ENCODE peak calls at places on chromosomes 2 and 18, in six cellular contexts. One of them, this sample, is unnamed.

GRCh38 chr2:138321458-138321857 is 180.1 kb upstream of the SPOPL start:
- DNase-seq in uterus: no peak
- DNase-seq in fibroblast of lung: no peak
- DNase-seq in psoas muscle: no peak
- DNase-seq in mammary epithelial cell: no peak
- DNase-seq in endodermal cell: peak; percentile 51
- DNase-seq in this sample: no peak

GRCh38 chr18:46372670-46373069 is 268.5 kb downstream of the HAUS1 start:
- DNase-seq in uterus: no peak
- DNase-seq in fibroblast of lung: no peak
- DNase-seq in psoas muscle: no peak
- DNase-seq in mammary epithelial cell: no peak
- DNase-seq in endodermal cell: no peak
- DNase-seq in this sample: no peak

GRCh38 chr2:148876190-148876588 is 1.2 kb downstream of the KIF5C start:
- DNase-seq in uterus: no peak
- DNase-seq in fibroblast of lung: no peak
- DNase-seq in psoas muscle: no peak
- DNase-seq in mammary epithelial cell: no peak
- DNase-seq in endodermal cell: peak; percentile 90
- DNase-seq in this sample: no peak

GRCh38 chr2:182302174-182302573 is 124.7 kb downstream of the PDE1A start:
- DNase-seq in uterus: no peak
- DNase-seq in fibroblast of lung: peak; percentile 90
- DNase-seq in psoas muscle: no peak
- DNase-seq in mammary epithelial cell: peak; percentile 13
- DNase-seq in endodermal cell: no peak
- DNase-seq in this sample: no peak

GRCh38 chr2:73770725-73771124 is 9.2 kb downstream of the DUSP11 start:
- DNase-seq in uterus: no peak
- DNase-seq in fibroblast of lung: no peak
- DNase-seq in psoas muscle: no peak
- DNase-seq in mammary epithelial cell: no peak
- DNase-seq in endodermal cell: no peak
- DNase-seq in this sample: no peak

GRCh38 chr2:240568678-240569522 is 616 bp downstream of the RNPEPL1 start:
- DNase-seq in uterus: peak; percentile 66
- DNase-seq in fibroblast of lung: peak; percentile 62
- DNase-seq in psoas muscle: peak; percentile 74
- DNase-seq in mammary epithelial cell: peak; percentile 42
- DNase-seq in endodermal cell: peak; percentile 76
- DNase-seq in this sample: no peak

GRCh38 chr2:233404227-233404626 is 49.9 kb downstream of the DGKD start:
- DNase-seq in uterus: no peak
- DNase-seq in fibroblast of lung: no peak
- DNase-seq in psoas muscle: no peak
- DNase-seq in mammary epithelial cell: peak; percentile 46
- DNase-seq in endodermal cell: peak; percentile 84
- DNase-seq in this sample: no peak

GRCh38 chr2:167960089-167960747 is 287.2 kb downstream of the STK39 start:
- DNase-seq in uterus: no peak
- DNase-seq in fibroblast of lung: no peak
- DNase-seq in psoas muscle: no peak
- DNase-seq in mammary epithelial cell: no peak
- DNase-seq in endodermal cell: no peak
- DNase-seq in this sample: no peak

GRCh38 chr2:86226069-86226468 is 26.8 kb downstream of the MRPL35 start:
- DNase-seq in uterus: no peak
- DNase-seq in fibroblast of lung: no peak
- DNase-seq in psoas muscle: no peak
- DNase-seq in mammary epithelial cell: no peak
- DNase-seq in endodermal cell: no peak
- DNase-seq in this sample: no peak

GRCh38 chr18:79378416-79379250 is 17.1 kb upstream of the NFATC1 start:
- DNase-seq in uterus: peak; percentile 86
- DNase-seq in fibroblast of lung: peak; percentile 63
- DNase-seq in psoas muscle: peak; percentile 77
- DNase-seq in mammary epithelial cell: peak; percentile 71
- DNase-seq in endodermal cell: peak; percentile 98
- DNase-seq in this sample: no peak

GRCh38 chr2:63667132-63667531 is 78.4 kb downstream of the MDH1 start:
- DNase-seq in uterus: no peak
- DNase-seq in fibroblast of lung: peak; percentile 17
- DNase-seq in psoas muscle: no peak
- DNase-seq in mammary epithelial cell: peak; percentile 60
- DNase-seq in endodermal cell: no peak
- DNase-seq in this sample: no peak

GRCh38 chr18:9951022-9951859 is 37.4 kb downstream of the VAPA start:
- DNase-seq in uterus: no peak
- DNase-seq in fibroblast of lung: peak; percentile 75
- DNase-seq in psoas muscle: no peak
- DNase-seq in mammary epithelial cell: peak; percentile 46
- DNase-seq in endodermal cell: peak; percentile 78
- DNase-seq in this sample: peak; percentile 49

GRCh38 chr2:171807831-171808393 is 86.1 kb downstream of the SLC25A12 start:
- DNase-seq in uterus: no peak
- DNase-seq in fibroblast of lung: peak; percentile 16
- DNase-seq in psoas muscle: no peak
- DNase-seq in mammary epithelial cell: peak; percentile 43
- DNase-seq in endodermal cell: no peak
- DNase-seq in this sample: no peak

GRCh38 chr2:78431241-78431640 is 594.3 kb upstream of the REG3G start:
- DNase-seq in uterus: no peak
- DNase-seq in fibroblast of lung: no peak
- DNase-seq in psoas muscle: no peak
- DNase-seq in mammary epithelial cell: no peak
- DNase-seq in endodermal cell: no peak
- DNase-seq in this sample: no peak

GRCh38 chr2:144523606-144524131 is 3.8 kb upstream of the ZEB2 start:
- DNase-seq in uterus: no peak
- DNase-seq in fibroblast of lung: no peak
- DNase-seq in psoas muscle: no peak
- DNase-seq in mammary epithelial cell: no peak
- DNase-seq in endodermal cell: peak; percentile 90
- DNase-seq in this sample: no peak
- H3K4me3 ChIP-seq in uterus: peak overlapping the region; percentile 56
- H3K4me3 ChIP-seq in fibroblast of lung: peak overlapping the region; percentile 71
- H3K4me3 ChIP-seq in psoas muscle: peak overlapping the region; percentile 89
- H3K4me3 ChIP-seq in mammary epithelial cell: peak overlapping the region; percentile 31
- H3K4me3 ChIP-seq in endodermal cell: peak overlapping the region; percentile 76
- H3K4me3 ChIP-seq in this sample: peak overlapping the region; percentile 67

GRCh38 chr2:70513751-70514150 is 39.9 kb downstream of the TGFA start:
- DNase-seq in uterus: no peak
- DNase-seq in fibroblast of lung: no peak
- DNase-seq in psoas muscle: no peak
- DNase-seq in mammary epithelial cell: no peak
- DNase-seq in endodermal cell: peak; percentile 28
- DNase-seq in this sample: no peak
- TF ChIP-seq CTCF in uterus: no peak
- TF ChIP-seq CTCF in fibroblast of lung: no peak
- TF ChIP-seq CTCF in psoas muscle: no peak
- TF ChIP-seq CTCF in mammary epithelial cell: no peak
- TF ChIP-seq CTCF in endodermal cell: no peak
- TF ChIP-seq CTCF in this sample: no peak

GRCh38 chr18:48934708-48935432 is 15.9 kb downstream of the SMAD7 start:
- DNase-seq in uterus: no peak
- DNase-seq in fibroblast of lung: no peak
- DNase-seq in psoas muscle: peak; percentile 83
- DNase-seq in mammary epithelial cell: no peak
- DNase-seq in endodermal cell: no peak
- DNase-seq in this sample: no peak
- H3K4me3 ChIP-seq in uterus: no peak overlapping the region
- H3K4me3 ChIP-seq in fibroblast of lung: no peak overlapping the region
- H3K4me3 ChIP-seq in psoas muscle: peak overlapping the region; percentile 22
- H3K4me3 ChIP-seq in mammary epithelial cell: no peak overlapping the region
- H3K4me3 ChIP-seq in endodermal cell: no peak overlapping the region
- H3K4me3 ChIP-seq in this sample: no peak overlapping the region

DNA sequence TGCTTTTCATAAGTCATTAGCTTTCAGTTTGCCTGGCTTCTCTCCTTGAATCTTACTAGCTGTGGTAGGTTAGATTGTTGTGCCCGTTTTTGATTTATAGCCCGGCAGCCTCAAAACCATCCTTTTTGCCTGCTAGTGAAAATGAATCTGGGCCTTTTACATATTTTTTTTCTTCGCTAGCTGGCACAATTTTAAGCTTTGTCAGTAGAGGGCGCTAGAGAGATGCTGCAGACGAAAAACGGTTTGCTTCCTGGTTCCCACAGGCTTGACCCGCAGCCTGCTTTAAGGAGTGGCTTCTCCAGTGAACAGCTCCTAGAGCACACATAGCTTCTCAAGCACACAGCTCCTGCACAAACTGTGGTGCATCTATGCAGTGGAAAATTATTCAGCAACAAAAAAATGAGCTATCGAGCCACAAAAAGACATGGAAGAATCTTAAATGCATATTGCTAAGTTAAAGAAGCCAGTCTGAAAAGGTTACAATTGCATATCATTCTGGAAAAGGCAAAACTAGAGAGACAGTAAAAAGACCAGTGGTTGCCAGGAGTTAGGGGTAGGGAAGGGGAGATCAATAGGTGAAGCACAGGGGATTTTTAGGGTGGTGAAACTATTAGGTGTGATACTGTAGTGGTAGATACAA is 47.9 kb downstream of the E2F6 start:
- DNase-seq in uterus: no peak
- DNase-seq in fibroblast of lung: no peak
- DNase-seq in psoas muscle: no peak
- DNase-seq in mammary epithelial cell: no peak
- DNase-seq in endodermal cell: peak; percentile 70
- DNase-seq in this sample: no peak
- TF ChIP-seq CTCF in uterus: peak; percentile 4
- TF ChIP-seq CTCF in fibroblast of lung: peak; percentile 25
- TF ChIP-seq CTCF in psoas muscle: peak; percentile 37
- TF ChIP-seq CTCF in mammary epithelial cell: peak; percentile 29
- TF ChIP-seq CTCF in endodermal cell: peak; percentile 70
- TF ChIP-seq CTCF in this sample: peak; percentile 49

This sample was measured in retinal pigment epithelial cell.